ENCODE peak calls at places on chromosomes 5 and 9, in nine cellular contexts. Z, P, I, A, Y, C, V, W and M are unnamed samples.

GRCh38 chr5:79108792-79109191 is 2.8 kb upstream of the BHMT start:
- DNase-seq in Z (no peak), P (no peak), I (peak; percentile 65), A (no peak), Y (no peak), C (no peak), V (no peak), W (no peak), M (no peak)

GRCh38 chr5:67257063-67257462 is 60.5 kb upstream of the CD180 start:
- DNase-seq in Z (peak; percentile 59), P (no peak), I (no peak), A (no peak), Y (no peak), C (no peak), V (no peak), W (no peak), M (no peak)

GRCh38 chr5:180605554-180606214 is 14.4 kb upstream of the SCGB3A1 start:
- DNase-seq in Z (peak; percentile 83), P (no peak), I (no peak), A (peak; percentile 75), Y (peak; percentile 77), C (peak; percentile 60), V (no peak), W (peak; percentile 72), M (peak; percentile 78)

GRCh38 chr5:9454012-9454481 is 91.8 kb downstream of the SEMA5A start:
- DNase-seq in Z (peak; percentile 79), P (no peak), I (no peak), A (no peak), Y (no peak), C (no peak), V (no peak), W (no peak), M (no peak)

GRCh38 chr5:389197-389821 is 53.7 kb upstream of the EXOC3 start:
- DNase-seq in Z (no peak), P (no peak), I (no peak), A (no peak), Y (no peak), C (peak; percentile 8), V (no peak), W (peak; percentile 31), M (peak; percentile 44)

GRCh38 chr5:167723254-167723871 is 568.1 kb upstream of the WWC1 start:
- DNase-seq in Z (peak; percentile 79), P (peak; percentile 71), I (peak; percentile 65), A (peak; percentile 72), Y (peak; percentile 80), C (peak; percentile 73), V (no peak), W (peak; percentile 81), M (peak; percentile 80)

GRCh38 chr9:110606179-110606578 is 26.6 kb upstream of the SVEP1 start:
- DNase-seq in Z (no peak), P (no peak), I (no peak), A (no peak), Y (no peak), C (no peak), V (no peak), W (no peak), M (no peak)

GRCh38 chr5:80503641-80504040 is 15.7 kb downstream of the FAM151B start:
- DNase-seq in Z (no peak), P (no peak), I (no peak), A (no peak), Y (no peak), C (no peak), V (no peak), W (no peak), M (no peak)

GRCh38 chr5:127400524-127400923 is 109.9 kb downstream of the MEGF10 start:
- DNase-seq in Z (no peak), P (no peak), I (no peak), A (no peak), Y (no peak), C (no peak), V (no peak), W (no peak), M (no peak)

GRCh38 chr5:1510631-1511030 is 13.1 kb downstream of the LPCAT1 start:
- DNase-seq in Z (peak; percentile 39), P (peak; percentile 16), I (peak; percentile 44), A (no peak), Y (no peak), C (no peak), V (no peak), W (peak; percentile 76), M (peak; percentile 64)

GRCh38 chr9:69254223-69254622 is 70.8 kb upstream of the ENTREP1 start:
- DNase-seq in Z (no peak), P (no peak), I (no peak), A (no peak), Y (no peak), C (no peak), V (no peak), W (no peak), M (no peak)

GRCh38 chr5:74766348-74766886 is 500 bp downstream of the GFM2 start:
- DNase-seq in Z (no peak), P (no peak), I (no peak), A (peak; percentile 41), Y (peak; percentile 62), C (peak; percentile 24), V (no peak), W (no peak), M (no peak)

GRCh38 chr9:106717686-106718085 is 145.3 kb upstream of the ZNF462 start:
- DNase-seq in Z (no peak), P (no peak), I (no peak), A (peak; percentile 8), Y (peak; percentile 27), C (no peak), V (no peak), W (no peak), M (no peak)

DNA sequence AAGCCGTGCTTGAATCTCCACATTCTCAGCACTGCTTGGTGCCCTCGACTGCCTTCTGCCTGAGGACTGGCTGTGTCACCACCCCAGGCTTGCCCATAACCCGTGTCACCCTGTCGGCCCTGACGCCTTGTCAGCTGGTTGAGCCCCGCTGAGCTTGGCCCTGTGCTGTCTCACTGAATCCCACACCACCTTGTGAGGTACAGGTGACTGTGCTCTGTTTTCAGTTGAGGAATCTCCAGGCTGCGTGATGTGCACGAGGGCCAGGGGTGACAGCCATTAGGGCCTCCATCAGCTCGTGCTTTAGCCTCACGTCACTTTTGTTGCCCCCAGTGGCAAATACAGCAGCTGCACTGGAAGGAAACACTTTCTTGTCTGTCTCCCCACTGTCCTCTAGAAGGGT is 90.7 kb downstream of the CACNA1B start:
- DNase-seq in Z (peak; percentile 38), P (no peak), I (peak; percentile 27), A (no peak), Y (no peak), C (no peak), V (no peak), W (peak; percentile 51), M (peak; percentile 58)
- TF ChIP-seq CTCF in Z (no peak), P (no peak), I (no peak), A (peak; percentile 43), Y (no peak), C (no peak), V (no peak), W (no peak), M (no peak)

GRCh38 chr5:139644646-139645494 is 3.3 kb upstream of the CXXC5 start:
- DNase-seq in Z (peak; percentile 44), P (peak; percentile 16), I (peak; percentile 27), A (no peak), Y (no peak), C (peak; percentile 18), V (no peak), W (peak; percentile 51), M (peak; percentile 16)

GRCh38 chr5:139642891-139643871 is 5.0 kb upstream of the CXXC5 start:
- DNase-seq in Z (peak; percentile 88), P (peak; percentile 16), I (peak; percentile 97), A (no peak), Y (peak; percentile 67), C (peak; percentile 94), V (no peak), W (peak; percentile 72), M (peak; percentile 82)

GRCh38 chr5:139642213-139642612 is 5.9 kb upstream of the CXXC5 start:
- DNase-seq in Z (peak; percentile 39), P (no peak), I (no peak), A (no peak), Y (no peak), C (peak; percentile 22), V (no peak), W (peak; percentile 47), M (no peak)

GRCh38 chr5:139645495-139645871 is 2.7 kb upstream of the CXXC5 start:
- DNase-seq in Z (peak; percentile 25), P (no peak), I (peak; percentile 25), A (no peak), Y (no peak), C (no peak), V (no peak), W (peak; percentile 47), M (peak; percentile 35)

GRCh38 chr5:139644001-139644456 is 4.1 kb upstream of the CXXC5 start:
- DNase-seq in Z (peak; percentile 46), P (peak; percentile 16), I (peak; percentile 91), A (no peak), Y (no peak), C (peak; percentile 48), V (no peak), W (peak; percentile 50), M (peak; percentile 39)
- H3K4me1 ChIP-seq in Z (peaks cover 22% of the 10 kb centered on the region), P (peaks cover 13% of the 10 kb centered on the region), I (peaks cover 52% of the 10 kb centered on the region), A (peaks cover 67% of the 10 kb centered on the region), Y (peaks cover 68% of the 10 kb centered on the region), C (peaks cover 13% of the 10 kb centered on the region), V (peaks cover 23% of the 10 kb centered on the region), W (peaks cover 38% of the 10 kb centered on the region), M (peaks cover 23% of the 10 kb centered on the region)

DNA sequence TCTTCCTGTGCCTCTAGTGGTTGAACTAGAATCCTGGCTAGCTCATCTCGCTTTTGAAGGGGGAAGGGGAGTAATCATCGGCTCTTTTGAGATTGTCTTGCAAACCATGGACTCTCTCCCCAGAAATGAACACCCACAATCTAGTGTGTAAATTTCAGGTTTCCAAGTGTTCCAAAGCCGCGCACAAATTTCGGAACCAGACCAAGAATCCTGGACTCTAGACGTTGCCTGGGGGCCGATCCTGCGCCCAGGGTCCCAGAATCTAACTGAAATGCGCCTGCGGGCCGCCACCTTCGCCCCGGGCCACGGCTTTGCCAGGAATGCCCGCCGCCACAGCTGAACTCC is 4.8 kb upstream of the FOXE1 start:
- DNase-seq in Z (no peak), P (no peak), I (no peak), A (no peak), Y (no peak), C (no peak), V (no peak), W (no peak), M (no peak)
- TF ChIP-seq CTCF in Z (no peak), P (no peak), I (no peak), A (no peak), Y (no peak), C (no peak), V (no peak), W (no peak), M (no peak)

DNA sequence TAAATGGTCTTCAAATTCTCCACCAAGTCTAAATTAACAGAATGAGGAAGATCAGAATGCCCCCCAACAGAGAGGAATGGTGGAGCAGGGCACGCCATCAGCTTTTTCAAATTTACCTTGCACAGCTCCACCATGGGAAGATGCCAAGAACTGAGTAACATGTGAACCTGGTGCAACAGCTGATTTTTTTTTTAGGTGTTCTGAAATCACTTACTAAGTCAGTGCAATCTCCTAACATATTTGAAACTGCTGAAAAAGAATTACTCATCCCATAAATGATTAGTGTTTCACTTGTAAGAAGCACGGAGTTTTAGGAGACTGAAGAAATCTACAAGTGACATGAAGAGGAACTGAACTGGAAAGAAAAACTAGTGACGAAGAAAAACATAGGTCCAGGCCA is 5.1 kb downstream of the TMEM245 start:
- DNase-seq in Z (no peak), P (no peak), I (no peak), A (no peak), Y (no peak), C (no peak), V (no peak), W (no peak), M (no peak)
- H3K4me1 ChIP-seq in Z (peaks cover 7% of the 10 kb centered on the region), P (peaks cover 46% of the 10 kb centered on the region), I (peaks cover 29% of the 10 kb centered on the region), A (peaks cover 59% of the 10 kb centered on the region), Y (peaks cover 75% of the 10 kb centered on the region), C (peaks cover 4% of the 10 kb centered on the region), V (peaks cover 59% of the 10 kb centered on the region), W (peaks cover 88% of the 10 kb centered on the region), M (peaks cover 86% of the 10 kb centered on the region)